ENCODE peak calls at places on chromosomes 2 and 18, in ten cellular contexts. E, F, V, X, T, J, C, I, W and G are unnamed samples.

GRCh38 chr2:225207026-225207425 is 164.8 kb upstream of the DOCK10 start:
- DNase-seq in T (no peak), V (no peak), J (no peak), X (no peak), E (no peak), F (no peak), C (no peak), W (no peak), I (no peak), G (no peak)

GRCh38 chr2:1636791-1637415 is 107.4 kb downstream of the PXDN start:
- DNase-seq in V (no peak), J (no peak), T (no peak), I (no peak), X (no peak), W (no peak), C (no peak), E (no peak), F (no peak), G (no peak)

GRCh38 chr2:179946346-179946745 is 60.8 kb downstream of the CWC22 start:
- DNase-seq in V (no peak), X (no peak), J (no peak), C (no peak), E (no peak), I (no peak), F (no peak), T (no peak), W (no peak), G (no peak)

GRCh38 chr18:79817607-79817998 is 19.9 kb downstream of the KCNG2 start:
- DNase-seq in W (no peak), E (no peak), T (no peak), I (no peak), C (no peak), V (no peak), J (no peak), X (no peak), F (no peak), G (no peak)

GRCh38 chr2:118834901-118835738 is 12.3 kb downstream of the EN1 start:
- DNase-seq in C (no peak), F (peak; percentile 85), E (no peak), V (no peak), W (no peak), T (peak; percentile 37), I (no peak), J (no peak), X (no peak), G (no peak)

GRCh38 chr2:159045545-159046454 is 77.4 kb downstream of the TANC1 start:
- DNase-seq in V (no peak), E (no peak), C (no peak), F (no peak), J (no peak), X (no peak), I (no peak), W (peak; percentile 78), T (no peak), G (no peak)

GRCh38 chr18:32289480-32290075 is 99.7 kb downstream of the MEP1B start:
- DNase-seq in X (no peak), V (peak; percentile 22), E (peak; percentile 77), T (peak; percentile 36), J (no peak), F (peak; percentile 85), W (peak; percentile 70), C (peak; percentile 21), I (peak; percentile 56), G (peak; percentile 5)

GRCh38 chr2:163594572-163594971 is 141.2 kb downstream of the FIGN start:
- DNase-seq in I (no peak), C (no peak), W (no peak), T (no peak), E (no peak), V (no peak), J (no peak), X (no peak), F (no peak), G (no peak)

GRCh38 chr2:241801611-241802420 is 7.2 kb upstream of the NEU4 start:
- DNase-seq in J (peak; percentile 46), W (no peak), I (peak; percentile 13), E (peak; percentile 66), X (no peak), C (no peak), T (no peak), F (peak; percentile 81), V (no peak), G (no peak)

GRCh38 chr2:201235865-201236811 is 24.2 kb upstream of the CASP8 start:
- DNase-seq in J (peak; percentile 62), V (peak; percentile 73), E (peak; percentile 59), F (peak; percentile 80), I (peak; percentile 37), W (peak; percentile 80), T (peak; percentile 43), C (peak; percentile 66), X (peak; percentile 28), G (peak; percentile 81)

GRCh38 chr2:201233192-201234166 is 26.9 kb upstream of the CASP8 start:
- DNase-seq in J (peak; percentile 90), F (peak; percentile 88), V (peak; percentile 90), I (peak; percentile 92), C (peak; percentile 88), W (peak; percentile 97), T (no peak), E (peak; percentile 95), X (peak; percentile 73), G (peak; percentile 96)

GRCh38 chr2:201237486-201238241 is 22.7 kb upstream of the CASP8 start:
- DNase-seq in C (no peak), T (no peak), X (no peak), I (no peak), W (no peak), J (no peak), F (no peak), E (no peak), V (no peak), G (no peak)

GRCh38 chr2:201232125-201232815 is 28.1 kb upstream of the CASP8 start:
- DNase-seq in W (peak; percentile 96), F (peak; percentile 98), T (peak; percentile 65), X (peak; percentile 81), E (peak; percentile 98), V (peak; percentile 92), I (peak; percentile 94), C (peak; percentile 91), J (peak; percentile 93), G (peak; percentile 96)

DNA sequence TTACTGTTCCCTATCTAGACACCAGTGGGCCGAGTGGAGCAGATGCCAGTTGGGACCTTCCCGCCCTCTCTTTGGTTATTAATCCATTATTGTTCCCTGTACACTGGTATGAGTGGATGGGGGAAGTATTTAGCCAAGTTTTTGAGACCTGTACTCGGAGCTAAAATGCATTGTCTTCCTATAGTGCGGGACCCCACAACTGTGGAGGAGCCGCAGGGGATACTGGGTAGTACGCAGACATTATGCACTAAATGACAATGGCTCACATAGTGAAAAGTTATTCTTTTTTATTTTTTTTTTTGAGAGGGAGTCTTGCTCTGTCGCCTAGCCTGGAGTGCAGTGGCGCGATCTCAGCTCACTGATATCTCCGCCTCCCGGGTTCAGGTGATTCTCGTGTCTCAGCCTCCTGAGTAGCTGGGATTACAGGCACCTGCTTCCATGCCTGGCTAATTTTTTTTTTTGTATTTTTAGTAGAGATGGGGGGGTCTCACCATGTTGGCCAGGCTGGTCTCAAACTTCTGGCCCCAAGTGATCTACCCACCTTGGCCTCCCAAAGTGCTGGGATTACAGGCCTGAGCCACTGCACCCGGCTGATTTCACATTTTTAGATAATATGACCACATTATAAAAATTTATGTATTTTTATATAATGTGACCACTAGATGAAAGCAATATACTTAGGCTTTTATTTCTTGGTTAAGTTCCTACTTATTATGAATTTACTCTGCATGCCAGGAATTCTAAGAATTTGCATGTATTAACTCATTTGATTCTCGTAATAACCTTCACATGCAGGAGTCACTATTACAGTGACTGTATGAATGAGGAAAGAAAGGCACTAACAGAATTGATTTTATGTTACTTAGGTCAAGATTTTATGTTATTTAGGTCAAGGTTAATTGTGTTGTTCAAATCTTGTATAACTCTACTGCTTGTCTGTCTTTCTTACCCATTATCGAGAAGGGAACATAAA is 25.9 kb upstream of the CASP8 start:
- DNase-seq in C (no peak), F (no peak), J (no peak), I (no peak), V (peak; percentile 29), W (no peak), X (no peak), E (no peak), T (no peak), G (no peak)
- H3K4me3 ChIP-seq in C (peak overlapping the region; percentile 70), F (no peak overlapping the region), J (peak overlapping the region; percentile 81), I (peak overlapping the region; percentile 54), V (peak overlapping the region; percentile 73), W (peak overlapping the region; percentile 89), X (peak overlapping the region; percentile 56), E (peak overlapping the region; percentile 56), T (no peak overlapping the region), G (peak overlapping the region; percentile 99)

GRCh38 chr2:224162122-224162521 is 123.0 kb upstream of the SERPINE2 start:
- DNase-seq in T (no peak), J (no peak), I (no peak), C (no peak), V (no peak), E (no peak), W (no peak), X (no peak), F (no peak), G (no peak)
- H3K4me1 ChIP-seq in T (no peaks in the 10 kb centered on the region), J (no peaks in the 10 kb centered on the region), I (no peaks in the 10 kb centered on the region), C (no peaks in the 10 kb centered on the region), V (no peaks in the 10 kb centered on the region), E (no peaks in the 10 kb centered on the region), W (no peaks in the 10 kb centered on the region), X (no peaks in the 10 kb centered on the region), F (no peaks in the 10 kb centered on the region), G (no peaks in the 10 kb centered on the region)

DNA sequence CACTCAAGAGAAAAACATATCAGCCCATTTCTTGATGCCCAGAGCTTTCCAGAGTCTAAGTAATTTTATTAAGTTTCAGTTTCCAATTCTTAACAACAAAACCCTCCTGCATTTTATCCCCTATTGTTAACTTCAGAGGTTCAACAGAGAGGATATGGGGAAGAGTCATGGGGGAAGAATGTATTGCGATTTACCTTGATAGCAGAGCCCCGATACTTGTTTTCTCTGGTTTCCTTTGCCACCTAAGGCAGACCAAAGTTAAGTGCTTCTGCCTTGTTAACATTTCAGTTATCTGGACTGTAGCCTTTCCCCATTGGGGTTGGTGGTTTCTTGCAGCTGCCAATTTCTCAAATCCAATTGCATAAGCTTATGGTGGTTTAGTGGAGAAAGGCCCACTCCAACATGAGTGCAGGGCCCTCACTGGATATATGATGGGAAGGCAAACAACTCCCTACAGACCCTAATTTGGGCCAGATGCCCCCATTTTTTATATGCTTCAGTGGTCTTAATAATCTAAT is 82.0 kb upstream of the ITGB6 start:
- DNase-seq in T (no peak), W (peak; percentile 10), F (no peak), X (no peak), I (no peak), V (no peak), J (no peak), C (no peak), E (no peak), G (no peak)
- H3K4me3 ChIP-seq in T (no peak overlapping the region), W (no peak overlapping the region), F (no peak overlapping the region), X (no peak overlapping the region), I (no peak overlapping the region), V (no peak overlapping the region), J (no peak overlapping the region), C (no peak overlapping the region), E (no peak overlapping the region), G (no peak overlapping the region)

DNA sequence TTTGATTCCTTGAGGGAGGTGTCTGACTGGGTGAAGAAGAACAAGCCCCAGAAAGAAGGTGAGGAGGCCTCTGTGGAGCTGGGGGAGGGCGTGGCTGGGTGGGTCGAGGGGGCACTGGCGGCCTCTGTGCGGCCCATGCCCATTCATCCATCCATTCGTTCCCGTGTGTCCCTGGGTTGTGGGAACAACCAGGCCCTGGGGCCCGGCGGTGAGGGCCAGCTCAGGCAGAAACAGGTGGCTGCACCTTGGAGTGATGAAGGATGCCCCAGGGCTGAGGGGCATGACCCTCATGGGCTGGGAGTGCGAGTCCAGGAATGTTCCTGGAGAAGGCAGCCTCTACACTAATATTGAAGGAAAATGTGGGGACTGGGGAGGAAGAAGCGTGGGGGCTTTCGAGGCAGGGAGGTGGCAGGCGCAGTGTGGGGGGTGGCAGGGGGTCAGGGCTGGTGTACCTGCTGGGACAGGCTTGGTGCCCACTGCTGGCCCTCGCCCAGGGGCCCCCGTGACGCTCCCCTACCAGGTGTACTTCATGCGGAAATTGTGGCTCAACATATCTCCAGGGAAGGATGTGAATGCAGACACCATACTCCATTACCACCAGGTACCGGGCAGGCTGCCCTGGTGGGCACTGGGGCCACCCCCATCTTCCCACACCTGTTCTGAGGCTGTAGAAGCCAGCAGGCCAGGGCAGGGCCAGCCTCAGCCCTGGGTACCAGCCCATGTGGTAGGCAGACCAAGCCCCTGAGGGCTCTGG is 11.2 kb upstream of the GPR17 start:
- DNase-seq in F (no peak), I (no peak), T (no peak), C (no peak), X (no peak), E (no peak), J (no peak), W (no peak), V (no peak), G (no peak)
- H3K4me1 ChIP-seq in F (peaks cover 7% of the 10 kb centered on the region), I (no peaks in the 10 kb centered on the region), T (peaks cover 16% of the 10 kb centered on the region), C (peaks cover 79% of the 10 kb centered on the region), X (peaks cover 55% of the 10 kb centered on the region), E (no peaks in the 10 kb centered on the region), J (peaks cover 58% of the 10 kb centered on the region), W (no peaks in the 10 kb centered on the region), V (peaks cover 48% of the 10 kb centered on the region), G (peaks cover 52% of the 10 kb centered on the region)